ENCODE peak calls at places on chromosomes 2 and 18, in seven cellular contexts. L, D, X, V, N, C and F are unnamed samples.

GRCh38 chr2:73214120-73215035 is at the start of gene SMYD5:
- DNase-seq in L (peak; percentile 93), D (peak; percentile 85), X (peak; percentile 91), V (peak; percentile 41), N (peak; percentile 85), C (peak; percentile 85), F (peak; percentile 96)

GRCh38 chr18:43596106-43596712 is 318.9 kb upstream of the SYT4 start:
- DNase-seq in L (no peak), D (no peak), X (no peak), V (no peak), N (no peak), C (no peak), F (no peak)

GRCh38 chr2:8219631-8220393 is 462.0 kb upstream of the ID2 start:
- DNase-seq in L (no peak), D (peak; percentile 74), X (peak; percentile 87), V (no peak), N (peak; percentile 69), C (no peak), F (no peak)

GRCh38 chr2:241817126-241817820 is 8.3 kb downstream of the NEU4 start:
- DNase-seq in L (no peak), D (no peak), X (peak; percentile 59), V (no peak), N (peak; percentile 57), C (no peak), F (peak; percentile 51)

GRCh38 chr2:6960659-6961058 is 43.4 kb downstream of the RNF144A start:
- DNase-seq in L (peak; percentile 26), D (no peak), X (no peak), V (peak; percentile 2), N (no peak), C (peak; percentile 62), F (peak; percentile 59)

GRCh38 chr2:64807417-64807816 is 153.7 kb upstream of the SERTAD2 start:
- DNase-seq in L (no peak), D (no peak), X (no peak), V (peak; percentile 96), N (no peak), C (no peak), F (no peak)

GRCh38 chr2:66576381-66577330 is 141.7 kb downstream of the MEIS1 start:
- DNase-seq in L (peak; percentile 29), D (no peak), X (peak; percentile 86), V (no peak), N (no peak), C (peak; percentile 61), F (peak; percentile 78)

GRCh38 chr2:70557171-70557838 is 3.7 kb upstream of the TGFA start:
- DNase-seq in L (peak; percentile 78), D (no peak), X (no peak), V (no peak), N (no peak), C (peak; percentile 57), F (peak; percentile 49)

GRCh38 chr18:45755936-45756335 is 32.0 kb downstream of the SLC14A1 start:
- DNase-seq in L (no peak), D (no peak), X (no peak), V (no peak), N (peak; percentile 73), C (peak; percentile 23), F (no peak)

GRCh38 chr2:79972661-79973060 is 331.9 kb downstream of the LRRTM1 start:
- DNase-seq in L (no peak), D (no peak), X (no peak), V (no peak), N (no peak), C (no peak), F (no peak)

GRCh38 chr2:233178994-233179847 is 72.3 kb upstream of the ATG16L1 start:
- DNase-seq in L (no peak), D (no peak), X (no peak), V (no peak), N (no peak), C (no peak), F (no peak)

GRCh38 chr2:55616509-55617159 is 788 bp downstream of the PPP4R3B start:
- DNase-seq in L (peak; percentile 33), D (no peak), X (no peak), V (peak; percentile 38), N (no peak), C (peak; percentile 56), F (peak; percentile 63)

GRCh38 chr2:121476714-121477113 is 54.0 kb upstream of the RNU4ATAC start:
- DNase-seq in L (no peak), D (no peak), X (no peak), V (no peak), N (no peak), C (no peak), F (no peak)

GRCh38 chr2:47652041-47652713 is 130.8 kb upstream of the MSH6 start:
- DNase-seq in L (no peak), D (no peak), X (no peak), V (no peak), N (no peak), C (no peak), F (no peak)

GRCh38 chr2:47655563-47655880 is 127.4 kb upstream of the MSH6 start:
- DNase-seq in L (no peak), D (no peak), X (no peak), V (no peak), N (no peak), C (no peak), F (peak; percentile 53)

GRCh38 chr2:47653036-47653435 is 129.9 kb upstream of the MSH6 start:
- DNase-seq in L (no peak), D (no peak), X (no peak), V (no peak), N (no peak), C (no peak), F (no peak)

GRCh38 chr2:47654790-47655562 is 128.0 kb upstream of the MSH6 start:
- DNase-seq in L (no peak), D (no peak), X (no peak), V (no peak), N (no peak), C (no peak), F (peak; percentile 71)

DNA sequence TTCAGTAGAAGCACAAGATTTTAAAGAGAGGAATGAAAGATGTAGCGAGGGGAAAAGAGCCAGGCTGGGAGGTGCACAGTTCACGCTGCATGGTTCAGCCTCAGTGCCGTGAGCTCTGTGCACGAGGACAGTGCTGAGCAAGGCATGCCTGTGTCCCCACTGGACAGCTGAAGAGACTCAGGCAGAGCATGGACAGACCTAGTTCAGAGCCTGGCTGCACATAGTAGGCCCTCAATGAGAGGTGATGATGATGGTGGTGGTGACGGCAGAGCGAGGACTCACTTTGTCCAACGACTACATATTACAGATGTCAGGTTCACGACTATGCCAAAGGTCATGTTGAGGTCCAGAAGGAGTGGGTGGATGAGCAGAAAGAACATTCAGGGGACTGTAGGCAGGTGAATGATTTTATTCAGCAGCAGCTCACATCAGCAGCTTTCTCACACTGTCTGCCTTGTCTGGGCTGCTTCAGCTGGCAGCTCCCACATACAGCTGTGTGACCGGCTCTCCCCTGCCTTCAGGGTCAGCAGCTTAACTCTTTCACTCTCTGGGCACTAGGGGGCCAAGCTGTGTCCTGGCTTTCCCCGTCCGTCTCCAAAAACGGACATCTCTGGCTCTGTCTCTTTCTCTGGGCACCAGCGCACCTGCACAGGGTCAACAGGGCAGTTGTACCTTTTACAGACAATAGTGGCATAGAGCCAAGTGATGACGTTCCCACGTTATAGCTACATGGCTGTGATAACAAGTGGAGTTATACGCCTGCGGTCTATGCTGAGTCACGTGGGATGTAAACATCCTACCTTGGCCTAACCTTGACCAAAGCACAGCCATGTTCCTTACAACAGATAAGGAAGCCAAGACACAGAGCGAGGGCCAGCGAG is 128.8 kb upstream of the MSH6 start:
- DNase-seq in L (peak; percentile 68), D (no peak), X (no peak), V (no peak), N (no peak), C (peak; percentile 36), F (peak; percentile 84)
- TF ChIP-seq CTCF in L (no peak), D (peak; percentile 11), X (no peak), V (peak; percentile 29), N (no peak), C (peak; percentile 15), F (peak; percentile 82)

GRCh38 chr2:45790157-45790723 is 138.8 kb downstream of the PRKCE start:
- DNase-seq in L (no peak), D (no peak), X (peak; percentile 26), V (no peak), N (no peak), C (no peak), F (no peak)
- H3K27ac ChIP-seq in L (no peak overlapping the region), D (peak overlapping the region; percentile 75), X (no peak overlapping the region), V (no peak overlapping the region), N (peak overlapping the region; percentile 58), C (no peak overlapping the region), F (no peak overlapping the region)

GRCh38 chr2:71849603-71850305 is 297.9 kb downstream of the CYP26B1 start:
- DNase-seq in L (no peak), D (no peak), X (no peak), V (no peak), N (peak; percentile 43), C (no peak), F (peak; percentile 58)

GRCh38 chr2:71851094-71851755 is 296.4 kb downstream of the CYP26B1 start:
- DNase-seq in L (no peak), D (peak; percentile 50), X (no peak), V (no peak), N (peak; percentile 60), C (no peak), F (peak; percentile 35)

GRCh38 chr2:71850306-71850801 is 297.3 kb downstream of the CYP26B1 start:
- DNase-seq in L (no peak), D (peak; percentile 33), X (no peak), V (no peak), N (peak; percentile 66), C (no peak), F (peak; percentile 33)

GRCh38 chr2:71853858-71854257 is 293.8 kb downstream of the CYP26B1 start:
- DNase-seq in L (no peak), D (no peak), X (no peak), V (no peak), N (no peak), C (no peak), F (peak; percentile 21)

GRCh38 chr2:71852141-71852711 is 295.4 kb downstream of the CYP26B1 start:
- DNase-seq in L (no peak), D (peak; percentile 34), X (no peak), V (no peak), N (no peak), C (no peak), F (peak; percentile 49)
- TF ChIP-seq CTCF in L (no peak), D (no peak), X (no peak), V (no peak), N (no peak), C (no peak), F (no peak)

DNA sequence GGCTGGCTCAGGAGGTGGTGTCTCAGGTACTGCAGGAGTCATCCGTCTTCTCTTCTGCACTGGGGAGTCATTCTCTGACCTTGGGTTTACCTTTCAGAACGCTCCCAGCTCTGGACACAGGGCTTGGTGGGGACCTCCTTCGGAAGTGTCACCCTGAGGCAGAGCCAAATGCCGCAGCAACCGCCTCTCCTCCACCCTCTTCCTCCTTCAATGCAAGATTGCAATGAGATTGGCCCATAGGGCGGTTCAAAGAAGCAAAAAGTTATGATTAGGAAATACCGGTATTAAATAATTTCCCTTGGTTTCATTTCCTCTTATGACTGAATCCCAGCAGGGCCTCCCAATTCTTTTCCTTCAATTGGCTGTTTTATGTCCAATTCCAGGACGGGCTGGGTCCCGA is 178.8 kb downstream of the ACKR3 start:
- DNase-seq in L (no peak), D (peak; percentile 38), X (peak; percentile 76), V (peak; percentile 22), N (peak; percentile 66), C (no peak), F (no peak)
- H3K27ac ChIP-seq in L (no peak overlapping the region), D (peak overlapping the region; percentile 77), X (no peak overlapping the region), V (peak overlapping the region; percentile 71), N (no peak overlapping the region), C (no peak overlapping the region), F (no peak overlapping the region)

DNA sequence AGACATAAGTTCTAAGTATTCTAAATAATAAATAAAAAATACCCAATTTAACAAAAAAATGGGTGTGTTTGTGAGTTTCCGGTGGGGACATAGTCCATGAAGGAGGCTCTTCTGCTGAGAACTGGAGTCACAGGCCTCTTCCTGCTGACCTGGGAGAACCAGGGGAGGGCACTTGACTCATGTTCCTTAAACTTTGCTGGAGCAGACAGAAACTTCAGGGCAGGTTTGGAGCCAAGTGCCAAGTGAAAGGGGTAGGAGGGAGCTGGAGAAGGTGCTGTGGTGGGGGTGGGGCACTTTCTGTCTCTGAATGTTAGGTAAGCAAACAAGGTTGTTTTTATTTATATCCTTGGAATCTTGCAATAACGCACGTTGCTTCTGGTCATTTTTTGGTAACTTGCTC is 78.8 kb upstream of the TTN start:
- DNase-seq in L (no peak), D (no peak), X (no peak), V (no peak), N (no peak), C (peak; percentile 18), F (peak; percentile 58)
- TF ChIP-seq CTCF in L (no peak), D (no peak), X (no peak), V (no peak), N (no peak), C (no peak), F (no peak)